ENCODE peak calls at places on chromosomes 2 and 18, in seven cellular contexts. O, I, Z, B, A, L and W are unnamed samples.

GRCh38 chr2:43276962-43277383 is 50.6 kb upstream of the ZFP36L2 start:
- DNase-seq in O (no peak), I (no peak), Z (no peak), B (no peak), A (peak; percentile 43), L (peak; percentile 46), W (no peak)

GRCh38 chr2:241975593-241976284 is 106.2 kb downstream of the RTP5 start:
- DNase-seq in O (peak; percentile 62), I (no peak), Z (no peak), B (no peak), A (no peak), L (no peak), W (no peak)

GRCh38 chr2:110120171-110121051 is 4.8 kb upstream of the MALL start:
- DNase-seq in O (no peak), I (no peak), Z (no peak), B (peak; percentile 74), A (no peak), L (no peak), W (no peak)

GRCh38 chr18:2609604-2610003 is 38.2 kb downstream of the NDC80 start:
- DNase-seq in O (no peak), I (no peak), Z (no peak), B (no peak), A (no peak), L (no peak), W (no peak)

GRCh38 chr2:27275211-27276150 is at the start of gene DNAJC5G:
- DNase-seq in O (no peak), I (no peak), Z (no peak), B (no peak), A (no peak), L (no peak), W (no peak)

GRCh38 chr2:26901326-26902183 is 53.6 kb downstream of the DPYSL5 start:
- DNase-seq in O (no peak), I (no peak), Z (no peak), B (no peak), A (no peak), L (no peak), W (peak; percentile 74)

GRCh38 chr2:197293252-197294007 is 17.1 kb downstream of the ANKRD44 start:
- DNase-seq in O (no peak), I (no peak), Z (no peak), B (no peak), A (no peak), L (no peak), W (no peak)

GRCh38 chr2:239630618-239631286 is 229.9 kb upstream of the HDAC4 start:
- DNase-seq in O (peak; percentile 93), I (peak; percentile 86), Z (peak; percentile 42), B (no peak), A (no peak), L (no peak), W (no peak)

GRCh38 chr2:175414872-175415487 is 233.5 kb upstream of the ATP5MC3 start:
- DNase-seq in O (peak; percentile 84), I (peak; percentile 29), Z (peak; percentile 54), B (peak; percentile 61), A (peak; percentile 36), L (peak; percentile 64), W (peak; percentile 36)

GRCh38 chr2:134862674-134863073 is 24.3 kb downstream of the ACMSD start:
- DNase-seq in O (peak; percentile 7), I (no peak), Z (no peak), B (no peak), A (no peak), L (no peak), W (no peak)

GRCh38 chr18:59737776-59738295 is 40.6 kb upstream of the CCBE1 start:
- DNase-seq in O (no peak), I (no peak), Z (no peak), B (no peak), A (no peak), L (no peak), W (no peak)

GRCh38 chr2:223010641-223011040 is 41.3 kb upstream of the KCNE4 start:
- DNase-seq in O (no peak), I (no peak), Z (peak; percentile 96), B (no peak), A (no peak), L (no peak), W (no peak)

GRCh38 chr2:71070294-71071025 is 2.0 kb downstream of the NAGK start:
- DNase-seq in O (no peak), I (no peak), Z (peak; percentile 37), B (no peak), A (no peak), L (peak; percentile 43), W (peak; percentile 78)

GRCh38 chr2:62939735-62940491 is 110.7 kb upstream of the OTX1 start:
- DNase-seq in O (no peak), I (no peak), Z (peak; percentile 93), B (no peak), A (no peak), L (no peak), W (no peak)

GRCh38 chr18:38115201-38115600 is 549.6 kb upstream of the CELF4 start:
- DNase-seq in O (no peak), I (no peak), Z (no peak), B (no peak), A (no peak), L (no peak), W (no peak)

GRCh38 chr2:74010087-74010541 is 25.4 kb downstream of the TET3 start:
- DNase-seq in O (peak; percentile 18), I (no peak), Z (no peak), B (peak; percentile 81), A (no peak), L (peak; percentile 67), W (peak; percentile 6)

GRCh38 chr18:23273443-23273966 is 138.2 kb downstream of the CABLES1 start:
- DNase-seq in O (no peak), I (no peak), Z (no peak), B (no peak), A (no peak), L (no peak), W (no peak)

GRCh38 chr18:23274638-23275482 is 139.6 kb downstream of the CABLES1 start:
- DNase-seq in O (peak; percentile 23), I (no peak), Z (no peak), B (no peak), A (no peak), L (no peak), W (no peak)

GRCh38 chr18:23269931-23270330 is 134.6 kb downstream of the CABLES1 start:
- DNase-seq in O (no peak), I (no peak), Z (no peak), B (no peak), A (no peak), L (no peak), W (no peak)

GRCh38 chr18:23270999-23271680 is 135.9 kb downstream of the CABLES1 start:
- DNase-seq in O (no peak), I (no peak), Z (peak; percentile 18), B (no peak), A (no peak), L (no peak), W (no peak)

DNA sequence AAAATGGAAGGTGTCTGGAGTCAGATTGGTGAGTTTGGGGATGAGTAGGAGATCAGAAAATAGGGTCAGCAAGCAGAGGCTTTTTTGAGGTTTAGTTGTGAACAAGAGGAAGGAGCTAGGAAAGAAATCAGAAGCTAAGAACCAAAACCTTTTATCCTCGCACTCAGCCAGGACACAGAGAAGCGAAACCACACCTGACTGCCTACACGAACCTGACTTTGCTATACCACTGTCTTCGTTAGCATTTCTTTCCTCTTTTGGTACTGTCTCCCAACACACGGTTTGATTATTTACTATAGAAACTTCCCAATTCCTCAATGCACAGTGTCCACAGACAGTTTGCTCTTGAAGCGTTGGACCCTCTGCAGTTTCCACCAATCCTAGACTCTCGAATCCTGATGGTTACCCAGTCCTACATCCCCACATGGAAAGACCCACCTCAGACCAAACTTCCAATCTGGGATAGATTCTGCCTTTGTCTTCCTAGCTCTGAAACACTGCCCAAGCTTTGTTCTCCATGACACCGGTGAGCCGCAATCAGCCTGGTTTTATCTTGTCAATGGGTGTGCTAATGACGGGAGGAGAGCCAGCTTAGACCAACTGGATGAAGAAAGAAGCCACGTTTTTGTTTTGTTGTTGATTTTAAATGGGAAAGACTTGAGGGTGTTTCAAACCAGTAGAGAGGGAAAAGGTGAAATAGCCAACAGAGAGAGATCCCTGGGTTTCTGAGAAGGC is 137.4 kb downstream of the CABLES1 start:
- DNase-seq in O (no peak), I (no peak), Z (no peak), B (no peak), A (no peak), L (no peak), W (no peak)
- H3K4me3 ChIP-seq in O (no peak overlapping the region), I (no peak overlapping the region), Z (no peak overlapping the region), B (no peak overlapping the region), A (no peak overlapping the region), L (no peak overlapping the region), W (no peak overlapping the region)

DNA sequence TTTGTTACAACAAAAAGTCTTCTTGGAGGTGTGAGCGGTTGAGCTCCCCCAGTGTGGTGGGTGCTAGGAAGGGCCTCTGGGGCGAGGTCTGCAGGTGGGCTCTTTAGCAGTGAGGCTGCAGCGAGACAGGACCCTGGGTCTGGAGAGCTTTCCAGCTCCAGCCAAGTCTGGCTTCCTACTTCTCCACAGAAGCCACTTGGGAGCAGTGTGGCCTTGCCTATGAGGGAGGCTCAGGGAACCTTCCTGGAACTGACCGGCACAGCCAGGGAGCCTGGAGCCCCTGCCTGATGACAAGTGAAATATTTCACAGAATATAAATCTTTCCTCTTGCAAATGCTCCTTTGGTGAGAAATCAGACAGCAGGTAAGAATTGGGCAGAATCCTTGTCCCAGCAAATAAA is 289.6 kb upstream of the SPRED2 start:
- DNase-seq in O (peak; percentile 62), I (peak; percentile 24), Z (peak; percentile 10), B (no peak), A (peak; percentile 20), L (peak; percentile 42), W (peak; percentile 59)
- TF ChIP-seq CTCF in O (peak; percentile 35), I (no peak), Z (peak; percentile 29), B (peak; percentile 30), A (no peak), L (no peak), W (peak; percentile 53)

DNA sequence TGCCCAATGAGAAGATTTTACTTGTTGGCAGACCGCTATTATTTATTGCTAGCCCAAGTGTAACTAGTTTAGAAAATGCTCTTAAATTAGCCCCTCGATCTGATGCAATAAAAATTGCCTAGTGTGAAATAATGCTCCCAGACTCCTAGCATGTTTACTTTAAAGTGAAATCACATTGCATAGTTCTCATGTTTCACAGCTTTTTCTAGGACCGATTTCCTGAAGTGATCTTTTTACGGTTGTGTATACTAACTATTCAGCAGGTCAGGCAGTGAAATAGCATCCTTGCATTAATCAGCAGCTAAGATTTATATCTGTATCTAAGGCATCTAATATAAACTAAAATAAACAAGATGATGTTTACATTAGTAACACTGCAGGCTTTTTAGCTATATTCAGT is 52.4 kb downstream of the PMS1 start:
- DNase-seq in O (no peak), I (no peak), Z (peak; percentile 91), B (no peak), A (no peak), L (no peak), W (no peak)
- H3K27ac ChIP-seq in O (no peak overlapping the region), I (peak overlapping the region; percentile 68), Z (no peak overlapping the region), B (no peak overlapping the region), A (no peak overlapping the region), L (no peak overlapping the region), W (no peak overlapping the region)

DNA sequence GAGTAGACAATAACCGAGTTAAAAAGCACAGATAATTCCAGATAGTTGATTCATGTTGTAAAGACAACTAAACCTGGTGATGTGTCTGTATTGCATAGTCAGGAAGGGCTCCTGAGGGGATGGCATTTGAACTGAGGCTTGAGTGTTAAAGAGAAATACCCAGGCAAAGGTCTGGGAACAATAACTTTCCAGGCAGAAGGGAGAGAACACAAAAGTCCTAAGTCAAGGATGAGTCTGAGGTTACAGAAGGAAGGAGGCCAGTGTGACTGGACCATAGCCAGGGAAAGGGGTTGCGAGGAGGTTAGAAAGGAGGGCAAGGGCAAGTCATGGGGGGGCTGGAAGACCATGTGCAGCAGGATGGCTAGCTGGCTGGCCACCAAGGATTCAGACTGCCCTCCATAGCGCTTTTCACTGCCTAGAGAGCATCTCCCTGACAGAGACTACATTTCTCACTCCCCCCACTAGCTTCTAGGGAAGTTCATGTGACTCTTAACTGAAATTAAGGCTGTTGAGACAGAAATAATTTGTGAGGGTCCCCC is 135.5 kb upstream of the CREB1 start:
- DNase-seq in O (no peak), I (no peak), Z (peak; percentile 66), B (no peak), A (no peak), L (no peak), W (no peak)
- H3K4me3 ChIP-seq in O (no peak overlapping the region), I (no peak overlapping the region), Z (no peak overlapping the region), B (no peak overlapping the region), A (no peak overlapping the region), L (no peak overlapping the region), W (no peak overlapping the region)